ENCODE peak calls at places on chromosomes 6 and 20, in five cellular contexts. One of them, this sample, is unnamed.

GRCh38 chr20:8132632-8133587 is 844 bp downstream of the PLCB1 start:
- DNase-seq in endodermal cell: peak
- DNase-seq in GM12865: no peak
- DNase-seq in choroid plexus epithelial cell: peak
- DNase-seq in gastrocnemius medialis: peak
- DNase-seq in this sample: no peak

GRCh38 chr6:50713226-50713625 is at the start of gene TFAP2D:
- DNase-seq in endodermal cell: no peak
- DNase-seq in GM12865: no peak
- DNase-seq in choroid plexus epithelial cell: no peak
- DNase-seq in gastrocnemius medialis: no peak
- DNase-seq in this sample: no peak

GRCh38 chr6:65149841-65150240 is 557.2 kb downstream of the EYS start:
- DNase-seq in endodermal cell: peak
- DNase-seq in GM12865: no peak
- DNase-seq in choroid plexus epithelial cell: no peak
- DNase-seq in gastrocnemius medialis: no peak
- DNase-seq in this sample: no peak

GRCh38 chr6:26394289-26394688 is 7.8 kb upstream of the BTN3A1 start:
- DNase-seq in endodermal cell: no peak
- DNase-seq in GM12865: no peak
- DNase-seq in choroid plexus epithelial cell: peak
- DNase-seq in gastrocnemius medialis: no peak
- DNase-seq in this sample: no peak

GRCh38 chr6:42960243-42961019 is at the start of gene GNMT:
- DNase-seq in endodermal cell: peak
- DNase-seq in GM12865: no peak
- DNase-seq in choroid plexus epithelial cell: peak
- DNase-seq in gastrocnemius medialis: peak
- DNase-seq in this sample: no peak

GRCh38 chr20:38158701-38159325 is 6.3 kb downstream of the TGM2 start:
- DNase-seq in endodermal cell: no peak
- DNase-seq in GM12865: no peak
- DNase-seq in choroid plexus epithelial cell: no peak
- DNase-seq in gastrocnemius medialis: no peak
- DNase-seq in this sample: no peak

GRCh38 chr6:24743265-24743943 is 24.4 kb upstream of the C6orf62 start:
- DNase-seq in endodermal cell: no peak
- DNase-seq in GM12865: peak
- DNase-seq in choroid plexus epithelial cell: peak
- DNase-seq in gastrocnemius medialis: no peak
- DNase-seq in this sample: no peak

GRCh38 chr20:18788021-18788420 is 25.6 kb upstream of the SCP2D1 start:
- DNase-seq in endodermal cell: no peak
- DNase-seq in GM12865: no peak
- DNase-seq in choroid plexus epithelial cell: no peak
- DNase-seq in gastrocnemius medialis: no peak
- DNase-seq in this sample: no peak

GRCh38 chr20:21396921-21397340 is 395 bp downstream of the NKX2-4 start:
- DNase-seq in endodermal cell: peak
- DNase-seq in GM12865: no peak
- DNase-seq in choroid plexus epithelial cell: no peak
- DNase-seq in gastrocnemius medialis: no peak
- DNase-seq in this sample: no peak

GRCh38 chr20:51631011-51631950 is 88.8 kb upstream of the NFATC2 start:
- DNase-seq in endodermal cell: peak
- DNase-seq in GM12865: peak
- DNase-seq in choroid plexus epithelial cell: peak
- DNase-seq in gastrocnemius medialis: peak
- DNase-seq in this sample: no peak

GRCh38 chr6:29647927-29648642 is 8.8 kb upstream of the MOG start:
- DNase-seq in endodermal cell: no peak
- DNase-seq in GM12865: no peak
- DNase-seq in choroid plexus epithelial cell: peak
- DNase-seq in gastrocnemius medialis: no peak
- DNase-seq in this sample: no peak

GRCh38 chr6:25576920-25577319 is 75.1 kb upstream of the SCGN start:
- DNase-seq in endodermal cell: no peak
- DNase-seq in GM12865: no peak
- DNase-seq in choroid plexus epithelial cell: no peak
- DNase-seq in gastrocnemius medialis: no peak
- DNase-seq in this sample: no peak

GRCh38 chr6:130365166-130366010 is 429 bp upstream of the TMEM200A start:
- DNase-seq in endodermal cell: peak
- DNase-seq in GM12865: peak
- DNase-seq in choroid plexus epithelial cell: peak
- DNase-seq in gastrocnemius medialis: no peak
- DNase-seq in this sample: no peak

GRCh38 chr20:58271596-58272460 is 37.7 kb upstream of the RAB22A start:
- DNase-seq in endodermal cell: no peak
- DNase-seq in GM12865: no peak
- DNase-seq in choroid plexus epithelial cell: peak
- DNase-seq in gastrocnemius medialis: no peak
- DNase-seq in this sample: no peak

GRCh38 chr20:952196-952795 is 36.2 kb upstream of the ANGPT4 start:
- DNase-seq in endodermal cell: peak
- DNase-seq in GM12865: no peak
- DNase-seq in choroid plexus epithelial cell: no peak
- DNase-seq in gastrocnemius medialis: no peak
- DNase-seq in this sample: no peak

GRCh38 chr6:110542311-110543024 is 66.1 kb upstream of the SLC22A16 start:
- DNase-seq in endodermal cell: no peak
- DNase-seq in GM12865: no peak
- DNase-seq in choroid plexus epithelial cell: no peak
- DNase-seq in gastrocnemius medialis: no peak
- DNase-seq in this sample: no peak

GRCh38 chr20:44805991-44806729 is 4.2 kb downstream of the RIMS4 start:
- DNase-seq in endodermal cell: peak
- DNase-seq in GM12865: peak
- DNase-seq in choroid plexus epithelial cell: peak
- DNase-seq in gastrocnemius medialis: peak
- DNase-seq in this sample: no peak

GRCh38 chr6:70411948-70412796 is 1.1 kb upstream of the FAM135A start:
- DNase-seq in endodermal cell: no peak
- DNase-seq in GM12865: no peak
- DNase-seq in choroid plexus epithelial cell: no peak
- DNase-seq in gastrocnemius medialis: no peak
- DNase-seq in this sample: no peak

GRCh38 chr20:37162674-37163073 is 16.5 kb upstream of the RPN2 start:
- DNase-seq in endodermal cell: no peak
- DNase-seq in GM12865: no peak
- DNase-seq in choroid plexus epithelial cell: peak
- DNase-seq in gastrocnemius medialis: no peak
- DNase-seq in this sample: no peak

GRCh38 chr6:28758046-28758817 is 165.6 kb downstream of the TRIM27 start:
- DNase-seq in endodermal cell: peak
- DNase-seq in GM12865: peak
- DNase-seq in choroid plexus epithelial cell: peak
- DNase-seq in gastrocnemius medialis: no peak
- DNase-seq in this sample: peak

GRCh38 chr6:2976571-2977085 is 5.3 kb upstream of the SERPINB6 start:
- DNase-seq in endodermal cell: no peak
- DNase-seq in GM12865: no peak
- DNase-seq in choroid plexus epithelial cell: peak
- DNase-seq in gastrocnemius medialis: no peak
- DNase-seq in this sample: no peak

GRCh38 chr6:21791596-21791995 is 198.0 kb downstream of the SOX4 start:
- DNase-seq in endodermal cell: no peak
- DNase-seq in GM12865: no peak
- DNase-seq in choroid plexus epithelial cell: peak
- DNase-seq in gastrocnemius medialis: no peak
- DNase-seq in this sample: no peak

GRCh38 chr6:3287308-3287707 is 28.6 kb downstream of the PSMG4 start:
- DNase-seq in endodermal cell: peak
- DNase-seq in GM12865: no peak
- DNase-seq in choroid plexus epithelial cell: no peak
- DNase-seq in gastrocnemius medialis: no peak
- DNase-seq in this sample: no peak

GRCh38 chr6:44224154-44224977 is 971 bp downstream of the SLC29A1 start:
- DNase-seq in endodermal cell: no peak
- DNase-seq in GM12865: peak
- DNase-seq in choroid plexus epithelial cell: no peak
- DNase-seq in gastrocnemius medialis: no peak
- DNase-seq in this sample: no peak

GRCh38 chr6:34938268-34938667 is 49.2 kb downstream of the ANKS1A start:
- DNase-seq in endodermal cell: no peak
- DNase-seq in GM12865: no peak
- DNase-seq in choroid plexus epithelial cell: no peak
- DNase-seq in gastrocnemius medialis: no peak
- DNase-seq in this sample: no peak

GRCh38 chr6:106856227-106856874 is 118.2 kb downstream of the CD24 start:
- DNase-seq in endodermal cell: no peak
- DNase-seq in GM12865: no peak
- DNase-seq in choroid plexus epithelial cell: no peak
- DNase-seq in gastrocnemius medialis: no peak
- DNase-seq in this sample: no peak

GRCh38 chr6:111606620-111607115 is 990 bp upstream of the TRAF3IP2 start:
- DNase-seq in endodermal cell: peak
- DNase-seq in GM12865: peak
- DNase-seq in choroid plexus epithelial cell: no peak
- DNase-seq in gastrocnemius medialis: no peak
- DNase-seq in this sample: no peak
- H3K4me3 ChIP-seq in endodermal cell: no peak
- H3K4me3 ChIP-seq in GM12865: peak
- H3K4me3 ChIP-seq in choroid plexus epithelial cell: peak
- H3K4me3 ChIP-seq in gastrocnemius medialis: peak
- H3K4me3 ChIP-seq in this sample: no peak

GRCh38 chr20:24469116-24470030 is at the start of gene SYNDIG1:
- DNase-seq in endodermal cell: peak
- DNase-seq in GM12865: no peak
- DNase-seq in choroid plexus epithelial cell: peak
- DNase-seq in gastrocnemius medialis: no peak
- DNase-seq in this sample: no peak
- H3K4me3 ChIP-seq in endodermal cell: peak
- H3K4me3 ChIP-seq in GM12865: no peak
- H3K4me3 ChIP-seq in choroid plexus epithelial cell: peak
- H3K4me3 ChIP-seq in gastrocnemius medialis: no peak
- H3K4me3 ChIP-seq in this sample: peak

GRCh38 chr6:37049990-37050853 is 44.8 kb downstream of the FGD2 start:
- DNase-seq in endodermal cell: no peak
- DNase-seq in GM12865: peak
- DNase-seq in choroid plexus epithelial cell: no peak
- DNase-seq in gastrocnemius medialis: peak
- DNase-seq in this sample: no peak

GRCh38 chr6:37048851-37049734 is 43.6 kb downstream of the FGD2 start:
- DNase-seq in endodermal cell: no peak
- DNase-seq in GM12865: peak
- DNase-seq in choroid plexus epithelial cell: peak
- DNase-seq in gastrocnemius medialis: no peak
- DNase-seq in this sample: no peak

GRCh38 chr6:37047933-37048850 is 42.7 kb downstream of the FGD2 start:
- DNase-seq in endodermal cell: no peak
- DNase-seq in GM12865: no peak
- DNase-seq in choroid plexus epithelial cell: no peak
- DNase-seq in gastrocnemius medialis: no peak
- DNase-seq in this sample: no peak

GRCh38 chr6:37050854-37051137 is 45.3 kb downstream of the FGD2 start:
- DNase-seq in endodermal cell: no peak
- DNase-seq in GM12865: no peak
- DNase-seq in choroid plexus epithelial cell: no peak
- DNase-seq in gastrocnemius medialis: no peak
- DNase-seq in this sample: no peak

GRCh38 chr6:37049735-37049989 is 44.2 kb downstream of the FGD2 start:
- DNase-seq in endodermal cell: no peak
- DNase-seq in GM12865: no peak
- DNase-seq in choroid plexus epithelial cell: no peak
- DNase-seq in gastrocnemius medialis: no peak
- DNase-seq in this sample: no peak
- H3K4me3 ChIP-seq in endodermal cell: no peak
- H3K4me3 ChIP-seq in GM12865: peak
- H3K4me3 ChIP-seq in choroid plexus epithelial cell: no peak
- H3K4me3 ChIP-seq in gastrocnemius medialis: no peak
- H3K4me3 ChIP-seq in this sample: no peak

GRCh38 chr6:53792973-53793317 is 1.9 kb upstream of the LRRC1 start:
- DNase-seq in endodermal cell: no peak
- DNase-seq in GM12865: no peak
- DNase-seq in choroid plexus epithelial cell: no peak
- DNase-seq in gastrocnemius medialis: no peak
- DNase-seq in this sample: no peak
- H3K4me3 ChIP-seq in endodermal cell: peak
- H3K4me3 ChIP-seq in GM12865: no peak
- H3K4me3 ChIP-seq in choroid plexus epithelial cell: no peak
- H3K4me3 ChIP-seq in gastrocnemius medialis: no peak
- H3K4me3 ChIP-seq in this sample: peak

DNA sequence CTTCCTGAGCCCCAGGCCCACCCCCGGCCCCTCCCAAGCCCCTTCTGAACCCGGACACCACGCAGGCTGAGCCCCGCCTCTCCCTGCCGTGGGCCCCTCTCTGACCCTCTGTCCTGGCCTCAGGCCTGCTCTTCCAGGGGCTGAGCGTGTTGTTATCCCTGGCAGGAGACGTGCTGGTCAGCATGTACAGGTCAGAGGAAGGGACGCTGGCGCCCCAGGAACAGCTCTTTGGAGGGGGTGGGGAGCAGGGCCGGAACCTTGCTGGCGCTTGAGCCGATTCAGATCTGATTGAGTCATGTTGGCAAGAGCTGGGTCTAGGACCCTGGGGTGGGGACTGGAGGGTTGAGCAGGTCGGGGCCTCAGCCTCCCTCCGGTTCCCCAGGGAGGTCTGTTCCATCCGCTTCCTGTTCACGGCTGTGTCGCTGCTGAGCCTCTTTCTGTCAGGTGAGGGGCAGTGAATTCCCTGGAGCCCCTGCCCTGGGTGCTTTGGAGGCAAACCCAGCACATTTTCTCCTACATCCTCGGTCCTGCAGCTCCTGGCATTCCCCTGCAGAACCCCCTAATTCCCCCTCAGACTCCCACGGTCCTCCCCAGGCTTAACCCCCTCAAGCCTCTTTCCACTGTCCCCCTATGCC is 1.9 kb downstream of the SPAG4 start:
- DNase-seq in endodermal cell: peak
- DNase-seq in GM12865: peak
- DNase-seq in choroid plexus epithelial cell: peak
- DNase-seq in gastrocnemius medialis: peak
- DNase-seq in this sample: no peak
- H3K4me3 ChIP-seq in endodermal cell: peak
- H3K4me3 ChIP-seq in GM12865: peak
- H3K4me3 ChIP-seq in choroid plexus epithelial cell: peak
- H3K4me3 ChIP-seq in gastrocnemius medialis: peak
- H3K4me3 ChIP-seq in this sample: no peak

GRCh38 chr20:9156529-9157280 is 87.8 kb downstream of the PLCB4 start:
- DNase-seq in endodermal cell: no peak
- DNase-seq in GM12865: no peak
- DNase-seq in choroid plexus epithelial cell: peak
- DNase-seq in gastrocnemius medialis: no peak
- DNase-seq in this sample: no peak

GRCh38 chr20:9163995-9164394 is 95.1 kb downstream of the PLCB4 start:
- DNase-seq in endodermal cell: no peak
- DNase-seq in GM12865: no peak
- DNase-seq in choroid plexus epithelial cell: no peak
- DNase-seq in gastrocnemius medialis: no peak
- DNase-seq in this sample: no peak

GRCh38 chr20:9160341-9160740 is 91.5 kb downstream of the PLCB4 start:
- DNase-seq in endodermal cell: no peak
- DNase-seq in GM12865: no peak
- DNase-seq in choroid plexus epithelial cell: no peak
- DNase-seq in gastrocnemius medialis: no peak
- DNase-seq in this sample: no peak

GRCh38 chr20:9160760-9161159 is 91.9 kb downstream of the PLCB4 start:
- DNase-seq in endodermal cell: no peak
- DNase-seq in GM12865: no peak
- DNase-seq in choroid plexus epithelial cell: no peak
- DNase-seq in gastrocnemius medialis: no peak
- DNase-seq in this sample: no peak

GRCh38 chr20:9161308-9161707 is 92.4 kb downstream of the PLCB4 start:
- DNase-seq in endodermal cell: no peak
- DNase-seq in GM12865: no peak
- DNase-seq in choroid plexus epithelial cell: no peak
- DNase-seq in gastrocnemius medialis: no peak
- DNase-seq in this sample: no peak
- H3K4me3 ChIP-seq in endodermal cell: no peak
- H3K4me3 ChIP-seq in GM12865: no peak
- H3K4me3 ChIP-seq in choroid plexus epithelial cell: no peak
- H3K4me3 ChIP-seq in gastrocnemius medialis: no peak
- H3K4me3 ChIP-seq in this sample: no peak